ENCODE peak calls at places on chromosomes 7 and 10, in seven cellular contexts. S is GF-D8; V is HT-29; I is fibroblast of pulmonary artery; Q is NCI-H1436; J is activated naive CD4-positive, alpha-beta T cell treated with anti-CD3 and anti-CD28 coated beads for 36 hours; K is RCC 7860. C is an unnamed sample.

GRCh38 chr7:105567821-105568220 is 13.5 kb downstream of the EFCAB10 start:
- DNase-seq in S (no peak), V (no peak), I (no peak), Q (no peak), J (no peak), K (no peak), C (no peak)

GRCh38 chr10:7119325-7120015 is 291.4 kb downstream of the SFMBT2 start:
- DNase-seq in S (no peak), V (no peak), I (peak; percentile 56), Q (no peak), J (no peak), K (no peak), C (no peak)

GRCh38 chr10:132656283-132657126 is 118.9 kb downstream of the INPP5A start:
- DNase-seq in S (no peak), V (no peak), I (no peak), Q (no peak), J (no peak), K (no peak), C (no peak)

GRCh38 chr7:33868151-33868550 is 37.2 kb upstream of the BMPER start:
- DNase-seq in S (no peak), V (no peak), I (peak; percentile 49), Q (no peak), J (no peak), K (peak; percentile 26), C (no peak)

GRCh38 chr7:2114052-2114451 is 118.7 kb downstream of the MAD1L1 start:
- DNase-seq in S (no peak), V (no peak), I (peak; percentile 69), Q (no peak), J (no peak), K (no peak), C (no peak)

GRCh38 chr10:17033529-17034250 is 95.9 kb downstream of the CUBN start:
- DNase-seq in S (peak; percentile 5), V (no peak), I (peak; percentile 92), Q (no peak), J (no peak), K (no peak), C (peak; percentile 50)

GRCh38 chr7:69204936-69205335 is 393.3 kb upstream of the AUTS2 start:
- DNase-seq in S (no peak), V (no peak), I (no peak), Q (no peak), J (no peak), K (peak; percentile 54), C (no peak)

GRCh38 chr10:3131098-3131497 is 41.5 kb downstream of the PITRM1 start:
- DNase-seq in S (no peak), V (peak; percentile 32), I (peak; percentile 43), Q (peak; percentile 10), J (no peak), K (peak; percentile 35), C (no peak)

GRCh38 chr10:4931587-4931986 is 31.6 kb upstream of the AKR1C1 start:
- DNase-seq in S (no peak), V (no peak), I (no peak), Q (no peak), J (no peak), K (no peak), C (peak; percentile 6)

GRCh38 chr10:100847440-100847839 is 65.3 kb upstream of the SLF2 start:
- DNase-seq in S (no peak), V (no peak), I (peak; percentile 4), Q (no peak), J (peak; percentile 84), K (peak; percentile 73), C (no peak)

GRCh38 chr10:61628199-61628874 is 34.4 kb upstream of the CABCOCO1 start:
- DNase-seq in S (no peak), V (no peak), I (peak; percentile 67), Q (no peak), J (no peak), K (no peak), C (no peak)

GRCh38 chr10:132599712-132600111 is 62.1 kb downstream of the INPP5A start:
- DNase-seq in S (no peak), V (no peak), I (no peak), Q (no peak), J (no peak), K (no peak), C (no peak)

GRCh38 chr7:77427996-77428603 is 12.0 kb upstream of the GSAP start:
- DNase-seq in S (no peak), V (no peak), I (peak; percentile 60), Q (no peak), J (peak; percentile 47), K (peak; percentile 95), C (peak; percentile 69)

C was measured in MV-4-11.